ENCODE peak calls at places on chromosomes 3 and 15, in five cellular contexts. One of them, this sample, is unnamed.

GRCh38 chr3:101216710-101217457 is 103.5 kb downstream of the IMPG2 start:
- DNase-seq in progenitor cell of endocrine pancreas: no peak
- DNase-seq in AG04449: peak; percentile 26
- DNase-seq in stimulated activated CD4-positive, alpha-beta T cell treated with anti-CD3 and anti-CD28 coated beads, Interleukin-15, amount 100 ng/mL, for 1 hour: no peak
- DNase-seq in psoas muscle: peak; percentile 57
- DNase-seq in this sample: peak; percentile 84

GRCh38 chr3:159766563-159767185 is 222.0 kb upstream of the IL12A start:
- DNase-seq in progenitor cell of endocrine pancreas: no peak
- DNase-seq in AG04449: no peak
- DNase-seq in stimulated activated CD4-positive, alpha-beta T cell treated with anti-CD3 and anti-CD28 coated beads, Interleukin-15, amount 100 ng/mL, for 1 hour: no peak
- DNase-seq in psoas muscle: no peak
- DNase-seq in this sample: no peak

GRCh38 chr15:70701891-70702568 is 61.3 kb downstream of the UACA start:
- DNase-seq in progenitor cell of endocrine pancreas: no peak
- DNase-seq in AG04449: no peak
- DNase-seq in stimulated activated CD4-positive, alpha-beta T cell treated with anti-CD3 and anti-CD28 coated beads, Interleukin-15, amount 100 ng/mL, for 1 hour: no peak
- DNase-seq in psoas muscle: no peak
- DNase-seq in this sample: peak; percentile 76

GRCh38 chr3:140196970-140197369 is 262.0 kb downstream of the CLSTN2 start:
- DNase-seq in progenitor cell of endocrine pancreas: no peak
- DNase-seq in AG04449: no peak
- DNase-seq in stimulated activated CD4-positive, alpha-beta T cell treated with anti-CD3 and anti-CD28 coated beads, Interleukin-15, amount 100 ng/mL, for 1 hour: no peak
- DNase-seq in psoas muscle: no peak
- DNase-seq in this sample: no peak

GRCh38 chr3:141491929-141492328 is 5.1 kb downstream of the RASA2 start:
- DNase-seq in progenitor cell of endocrine pancreas: no peak
- DNase-seq in AG04449: no peak
- DNase-seq in stimulated activated CD4-positive, alpha-beta T cell treated with anti-CD3 and anti-CD28 coated beads, Interleukin-15, amount 100 ng/mL, for 1 hour: no peak
- DNase-seq in psoas muscle: no peak
- DNase-seq in this sample: no peak

GRCh38 chr3:33238923-33239322 is 20.3 kb upstream of the SUSD5 start:
- DNase-seq in progenitor cell of endocrine pancreas: no peak
- DNase-seq in AG04449: no peak
- DNase-seq in stimulated activated CD4-positive, alpha-beta T cell treated with anti-CD3 and anti-CD28 coated beads, Interleukin-15, amount 100 ng/mL, for 1 hour: no peak
- DNase-seq in psoas muscle: no peak
- DNase-seq in this sample: no peak

GRCh38 chr15:62307551-62307950 is 142.5 kb upstream of the C2CD4B start:
- DNase-seq in progenitor cell of endocrine pancreas: no peak
- DNase-seq in AG04449: peak; percentile 59
- DNase-seq in stimulated activated CD4-positive, alpha-beta T cell treated with anti-CD3 and anti-CD28 coated beads, Interleukin-15, amount 100 ng/mL, for 1 hour: no peak
- DNase-seq in psoas muscle: no peak
- DNase-seq in this sample: peak; percentile 12

GRCh38 chr3:52527039-52527731 is 6.5 kb downstream of the NT5DC2 start:
- DNase-seq in progenitor cell of endocrine pancreas: no peak
- DNase-seq in AG04449: no peak
- DNase-seq in stimulated activated CD4-positive, alpha-beta T cell treated with anti-CD3 and anti-CD28 coated beads, Interleukin-15, amount 100 ng/mL, for 1 hour: no peak
- DNase-seq in psoas muscle: no peak
- DNase-seq in this sample: peak; percentile 65

This sample was measured in fibroblast of villous mesenchyme.